ENCODE peak calls at places on chromosomes 16 and 17, in six cellular contexts. F is HL-60; U is T-helper 17 cell; S is stimulated activated CD8-positive, alpha-beta memory T cell treated with anti-CD3 and anti-CD28 coated beads, Interleukin-2, amount 100 ng/mL, for 48 hours; A is HAP-1; D is mammary epithelial cell. I is an unnamed sample.

GRCh38 chr17:57420674-57421392 is 164.5 kb downstream of the MSI2 start:
- DNase-seq in A (no peak), D (no peak), U (no peak), S (no peak), F (no peak), I (no peak)

GRCh38 chr17:77441130-77441920 is 300.6 kb downstream of the SEC14L1 start:
- DNase-seq in F (peak; percentile 88), A (no peak), U (peak; percentile 73), S (no peak), D (no peak), I (peak; percentile 79)

GRCh38 chr16:85940214-85940613 is 41.3 kb downstream of the IRF8 start:
- DNase-seq in S (no peak), A (no peak), U (no peak), D (no peak), F (no peak), I (no peak)

GRCh38 chr17:14737984-14738651 is 437.2 kb downstream of the HS3ST3B1 start:
- DNase-seq in D (peak; percentile 99), A (no peak), U (no peak), S (no peak), F (peak; percentile 35), I (no peak)

GRCh38 chr17:65703891-65704290 is 142.4 kb upstream of the AXIN2 start:
- DNase-seq in D (no peak), F (no peak), U (no peak), S (no peak), A (no peak), I (no peak)

GRCh38 chr17:47802341-47803022 is 19.1 kb downstream of the OSBPL7 start:
- DNase-seq in S (peak; percentile 30), A (peak; percentile 67), F (peak; percentile 51), U (no peak), D (peak; percentile 52), I (peak; percentile 60)

GRCh38 chr17:58643147-58643546 is 48.7 kb downstream of the TEX14 start:
- DNase-seq in S (no peak), D (peak; percentile 46), U (no peak), A (no peak), F (no peak), I (no peak)

GRCh38 chr17:48240562-48241130 is 133.1 kb downstream of the SNX11 start:
- DNase-seq in U (no peak), S (no peak), D (peak; percentile 42), A (no peak), F (no peak), I (no peak)

GRCh38 chr16:80989801-80990200 is 16.9 kb downstream of the CMC2 start:
- DNase-seq in F (no peak), A (no peak), U (no peak), D (no peak), S (no peak), I (no peak)

GRCh38 chr16:85554114-85554790 is 58.9 kb upstream of the GSE1 start:
- DNase-seq in S (peak; percentile 66), U (peak; percentile 47), A (peak; percentile 78), D (peak; percentile 79), F (peak; percentile 86), I (peak; percentile 87)

GRCh38 chr17:74245818-74246204 is 28.2 kb upstream of the DNAI2 start:
- DNase-seq in A (no peak), D (no peak), F (no peak), U (no peak), S (no peak), I (no peak)

GRCh38 chr16:11160676-11161115 is 95.3 kb downstream of the SOCS1 start:
- DNase-seq in F (no peak), A (no peak), D (no peak), U (no peak), S (no peak), I (no peak)

GRCh38 chr17:81406117-81406953 is 11.1 kb downstream of the BAHCC1 start:
- DNase-seq in S (no peak), U (no peak), D (no peak), F (no peak), A (no peak), I (no peak)

GRCh38 chr16:389317-389716 is 7.5 kb upstream of the PGAP6 start:
- DNase-seq in U (no peak), A (no peak), S (no peak), D (no peak), F (no peak), I (no peak)

GRCh38 chr16:82358601-82359221 is 188.7 kb upstream of the MPHOSPH6 start:
- DNase-seq in S (no peak), A (no peak), U (no peak), F (no peak), D (no peak), I (no peak)

GRCh38 chr16:5065368-5065767 is 388 bp downstream of the C16orf89 start:
- DNase-seq in A (no peak), U (no peak), F (no peak), S (no peak), D (no peak), I (no peak)

GRCh38 chr16:30409125-30410060 is 2.0 kb downstream of the ZNF771 start:
- DNase-seq in D (peak; percentile 75), S (peak; percentile 87), U (peak; percentile 87), A (peak; percentile 97), F (peak; percentile 93), I (peak; percentile 82)

GRCh38 chr17:81527591-81528383 is at the start of gene FSCN2:
- DNase-seq in U (no peak), A (no peak), F (no peak), S (no peak), D (no peak), I (no peak)

GRCh38 chr16:67456383-67457140 is 24.4 kb downstream of the ATP6V0D1 start:
- DNase-seq in D (peak; percentile 31), U (no peak), F (no peak), A (no peak), S (no peak), I (no peak)

GRCh38 chr16:84507011-84507982 is 2.8 kb upstream of the MEAK7 start:
- DNase-seq in S (no peak), A (no peak), D (no peak), F (peak; percentile 59), U (no peak), I (no peak)

GRCh38 chr16:636206-637080 is at the start of gene METTL26:
- DNase-seq in A (peak; percentile 96), D (peak; percentile 91), U (peak; percentile 89), F (peak; percentile 96), S (peak; percentile 88), I (peak; percentile 99)

GRCh38 chr17:46184696-46185095 is 8.5 kb downstream of the KANSL1 start:
- DNase-seq in F (no peak), D (no peak), A (no peak), S (no peak), U (no peak), I (no peak)

GRCh38 chr16:4372578-4373355 is 1.1 kb downstream of the VASN start:
- DNase-seq in F (no peak), D (no peak), S (no peak), U (no peak), A (no peak), I (no peak)

GRCh38 chr17:72387487-72387886 is 266.7 kb downstream of the SOX9 start:
- DNase-seq in U (no peak), S (no peak), A (no peak), D (no peak), F (no peak), I (no peak)

GRCh38 chr17:75639771-75640555 is 6.7 kb downstream of the SMIM5 start:
- DNase-seq in U (no peak), S (no peak), A (no peak), D (no peak), F (no peak), I (no peak)

GRCh38 chr17:45914036-45914717 is 19.8 kb downstream of the MAPT start:
- DNase-seq in F (no peak), S (no peak), U (no peak), A (no peak), D (no peak), I (no peak)

GRCh38 chr16:86984975-86985655 is 332.1 kb downstream of the C16orf95 start:
- DNase-seq in D (no peak), U (no peak), F (no peak), S (no peak), A (no peak), I (no peak)

GRCh38 chr16:26963109-26963508 is 103.6 kb upstream of the C16orf82 start:
- DNase-seq in D (no peak), A (peak; percentile 7), S (peak; percentile 5), U (no peak), F (no peak), I (no peak)

GRCh38 chr16:57741660-57742191 is 6.2 kb downstream of the KATNB1 start:
- DNase-seq in D (no peak), U (no peak), F (no peak), S (no peak), A (no peak), I (no peak)

GRCh38 chr16:89595330-89596060 is 17.9 kb upstream of the DPEP1 start:
- DNase-seq in S (no peak), A (no peak), D (no peak), U (no peak), F (no peak), I (no peak)

GRCh38 chr16:23826528-23827244 is 9.1 kb upstream of the PRKCB start:
- DNase-seq in A (no peak), F (peak; percentile 92), D (no peak), S (no peak), U (no peak), I (no peak)

GRCh38 chr17:44263360-44263902 is 4.5 kb downstream of the SLC4A1 start:
- DNase-seq in D (no peak), A (no peak), U (no peak), F (no peak), S (no peak), I (no peak)

GRCh38 chr17:28366605-28367004 is 1.6 kb upstream of the SEBOX start:
- DNase-seq in S (no peak), U (no peak), A (no peak), D (no peak), F (no peak), I (no peak)

GRCh38 chr16:66416136-66416535 is 11.0 kb upstream of the BEAN1 start:
- DNase-seq in U (no peak), A (no peak), D (no peak), F (no peak), S (no peak), I (no peak)

GRCh38 chr16:2586901-2587480 is 49.2 kb downstream of the PDPK1 start:
- DNase-seq in S (no peak), U (no peak), F (no peak), A (no peak), D (no peak), I (no peak)

GRCh38 chr17:4166419-4166818 is 23.4 kb downstream of the CYB5D2 start:
- DNase-seq in D (no peak), S (no peak), U (no peak), F (no peak), A (no peak), I (no peak)

GRCh38 chr17:21199311-21199710 is 14.7 kb downstream of the TMEM11 start:
- DNase-seq in F (no peak), U (no peak), D (no peak), A (peak; percentile 13), S (no peak), I (no peak)